ENCODE peak calls at places on chromosomes 13 and 19, in four cellular contexts. S is HepG2, J is K562, Z is H1. A is an unnamed sample.

GRCh38 chr19:37999309-38000213 is 92.6 kb downstream of the SIPA1L3 start:
- DNase-seq in Z (no peak), S (no peak), J (no peak), A (peak)

GRCh38 chr19:21264891-21265290 is 64.3 kb downstream of the ZNF708 start:
- DNase-seq in S (no peak), J (no peak), Z (no peak), A (no peak)

GRCh38 chr19:38478273-38478971 is 44.9 kb downstream of the RYR1 start:
- DNase-seq in J (peak), Z (no peak), S (peak), A (peak)

GRCh38 chr13:36839281-36839680 is 20.3 kb downstream of the RFXAP start:
- DNase-seq in J (no peak), S (no peak), Z (no peak), A (no peak)

GRCh38 chr19:35937345-35938281 is 1.4 kb downstream of the LRFN3 start:
- DNase-seq in Z (no peak), S (no peak), J (no peak), A (no peak)

GRCh38 chr13:33015791-33016323 is 366 bp upstream of the KL start:
- DNase-seq in S (no peak), Z (no peak), J (no peak), A (no peak)

GRCh38 chr19:55173717-55174409 is 6.2 kb downstream of the SYT5 start:
- DNase-seq in J (peak), S (peak), Z (no peak), A (peak)

GRCh38 chr13:60838581-60838980 is 441.6 kb downstream of the TDRD3 start:
- DNase-seq in Z (no peak), S (no peak), J (no peak), A (no peak)

GRCh38 chr19:10701955-10702307 is 692 bp downstream of the QTRT1 start:
- DNase-seq in Z (no peak), J (peak), S (peak), A (no peak)

GRCh38 chr13:95231393-95231792 is 69.9 kb downstream of the ABCC4 start:
- DNase-seq in J (no peak), Z (no peak), S (no peak), A (no peak)

GRCh38 chr19:29704562-29705558 is 10.2 kb downstream of the C19orf12 start:
- DNase-seq in J (no peak), Z (no peak), S (no peak), A (no peak)

GRCh38 chr19:898663-899062 is 5.4 kb downstream of the RNU6-9 start:
- DNase-seq in S (no peak), J (no peak), Z (no peak), A (no peak)

GRCh38 chr13:98390086-98390697 is 186.7 kb downstream of the STK24 start:
- DNase-seq in Z (no peak), S (no peak), J (no peak), A (no peak)

GRCh38 chr13:32282096-32282711 is 33.0 kb downstream of the ZAR1L start:
- DNase-seq in Z (no peak), S (no peak), J (no peak), A (no peak)

GRCh38 chr19:46721269-46722003 is 4.5 kb upstream of the PRKD2 start:
- DNase-seq in Z (no peak), J (peak), S (peak), A (no peak)

GRCh38 chr19:34135401-34135800 is 36.9 kb upstream of the LSM14A start:
- DNase-seq in Z (no peak), J (no peak), S (no peak), A (no peak)

GRCh38 chr13:39056018-39056417 is 17.8 kb downstream of the NHLRC3 start:
- DNase-seq in Z (no peak), S (no peak), J (no peak), A (no peak)

GRCh38 chr19:38831142-38831605 is 420 bp downstream of the ECH1 start:
- DNase-seq in Z (no peak), J (no peak), S (peak), A (peak)

GRCh38 chr13:44379885-44380284 is 6.3 kb downstream of the SERP2 start:
- DNase-seq in Z (no peak), S (no peak), J (no peak), A (no peak)

GRCh38 chr19:56983148-56983547 is 136.6 kb upstream of the USP29 start:
- DNase-seq in S (no peak), J (no peak), Z (no peak), A (no peak)

GRCh38 chr19:52626915-52627314 is 11.2 kb downstream of the ZNF83 start:
- DNase-seq in S (no peak), Z (no peak), J (peak), A (no peak)

GRCh38 chr13:60619461-60619860 is 222.4 kb downstream of the TDRD3 start:
- DNase-seq in Z (no peak), J (no peak), S (no peak), A (no peak)

GRCh38 chr13:59247166-59247565 is 916.6 kb downstream of the DIAPH3 start:
- DNase-seq in Z (no peak), S (no peak), J (no peak), A (no peak)

GRCh38 chr19:34319785-34320184 is 45.2 kb upstream of the GPI start:
- DNase-seq in J (no peak), Z (no peak), S (no peak), A (no peak)

GRCh38 chr13:112885782-112886268 is 83.2 kb upstream of the MCF2L start:
- DNase-seq in S (peak), J (peak), Z (peak), A (peak)

GRCh38 chr19:14434543-14435319 is 1.6 kb downstream of the PKN1 start:
- DNase-seq in Z (no peak), S (peak), J (peak), A (no peak)

GRCh38 chr13:31105856-31106255 is 55.8 kb downstream of the HSPH1 start:
- DNase-seq in S (no peak), J (no peak), Z (no peak), A (no peak)

GRCh38 chr19:54189020-54189667 is at the start of gene MBOAT7:
- DNase-seq in J (peak), Z (no peak), S (no peak), A (no peak)

GRCh38 chr19:48465215-48465614 is 4.0 kb upstream of the CYTH2 start:
- DNase-seq in Z (no peak), S (no peak), J (no peak), A (no peak)

GRCh38 chr13:100124265-100124664 is 35.4 kb downstream of the PCCA start:
- DNase-seq in Z (no peak), J (no peak), S (no peak), A (no peak)

GRCh38 chr13:27406178-27406939 is 18.1 kb upstream of the GTF3A start:
- DNase-seq in J (peak), S (peak), Z (no peak), A (peak)

GRCh38 chr13:52804202-52804641 is 44.2 kb downstream of the PCDH8 start:
- DNase-seq in S (no peak), Z (no peak), J (no peak), A (no peak)

GRCh38 chr13:75369986-75370385 is 112.0 kb downstream of the TBC1D4 start:
- DNase-seq in S (no peak), Z (no peak), J (no peak), A (no peak)

GRCh38 chr13:28355822-28356371 is 139.0 kb downstream of the FLT1 start:
- DNase-seq in Z (no peak), J (no peak), S (no peak), A (no peak)

GRCh38 chr19:51457351-51458013 is 772 bp downstream of the SIGLEC8 start:
- DNase-seq in S (no peak), Z (no peak), J (no peak), A (no peak)

GRCh38 chr19:51456541-51457290 is 1.5 kb downstream of the SIGLEC8 start:
- DNase-seq in Z (no peak), S (no peak), J (no peak), A (no peak)

GRCh38 chr19:51458051-51458645 is at the start of gene SIGLEC8:
- DNase-seq in Z (no peak), J (no peak), S (no peak), A (no peak)

GRCh38 chr19:51460164-51460992 is 2.1 kb upstream of the SIGLEC8 start:
- DNase-seq in J (peak), S (peak), Z (no peak), A (peak)

GRCh38 chr19:51458899-51459592 is 792 bp upstream of the SIGLEC8 start:
- DNase-seq in S (no peak), J (no peak), Z (no peak), A (no peak)
- TF ChIP-seq RNF2 in S (no peak), J (no peak), Z (no peak), A (no peak)

GRCh38 chr13:101417043-101417406 is 717 bp upstream of the NALCN start:
- DNase-seq in S (no peak), Z (no peak), J (no peak), A (peak)
- TF ChIP-seq RNF2 in S (no peak), Z (no peak), J (no peak), A (no peak)

DNA sequence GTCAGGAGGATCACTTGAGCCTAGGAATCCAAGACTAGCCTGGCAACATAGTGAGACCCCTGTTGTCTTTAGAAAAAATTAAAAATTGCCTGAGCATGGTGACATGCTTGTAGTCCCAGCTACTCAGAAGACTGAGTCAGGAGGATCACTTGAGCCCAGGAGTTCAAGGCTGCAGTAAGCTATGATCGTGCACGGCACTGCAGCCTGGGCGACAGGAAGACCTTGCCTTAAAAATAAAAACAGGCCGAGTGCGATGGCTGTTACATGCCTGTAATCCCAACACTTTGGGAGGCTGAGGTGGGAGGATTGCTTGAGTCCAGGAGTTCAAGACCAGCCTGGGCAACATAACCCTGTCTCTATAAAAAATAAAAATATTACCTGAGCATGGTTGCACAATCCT is 5.4 kb downstream of the HNRNPUL1 start:
- DNase-seq in J (no peak), S (no peak), Z (no peak), A (no peak)
- TF ChIP-seq RNF2 in J (no peak), S (no peak), Z (no peak), A (no peak)

DNA sequence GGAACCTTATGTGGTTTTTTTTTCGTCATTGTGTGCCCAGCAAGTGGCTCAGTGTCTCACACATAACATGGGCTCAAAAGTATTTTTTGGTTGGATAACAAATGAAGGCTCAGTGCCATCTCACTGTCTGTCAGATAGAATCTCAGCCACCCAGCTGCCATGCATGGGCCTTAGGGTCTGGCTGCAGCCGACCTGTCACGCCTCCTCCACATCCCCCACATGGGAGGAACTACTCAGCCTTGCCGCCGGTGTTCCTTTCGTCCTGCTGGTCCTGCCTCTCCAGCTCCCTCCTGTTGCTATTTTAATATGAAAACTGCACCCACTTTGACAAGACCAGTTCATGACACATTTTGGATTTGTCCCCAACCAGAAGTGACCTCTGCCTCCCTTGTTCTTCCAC is 121.2 kb downstream of the SHISA2 start:
- DNase-seq in J (no peak), S (no peak), Z (no peak), A (no peak)
- TF ChIP-seq RNF2 in J (no peak), S (no peak), Z (no peak), A (no peak)

GRCh38 chr19:50318438-50318837 is 10.7 kb downstream of the KCNC3 start:
- DNase-seq in Z (no peak), J (no peak), S (no peak), A (no peak)

GRCh38 chr19:50317115-50317514 is 12.1 kb downstream of the KCNC3 start:
- DNase-seq in Z (no peak), S (no peak), J (no peak), A (no peak)

GRCh38 chr19:50313812-50314536 is 15.2 kb downstream of the KCNC3 start:
- DNase-seq in S (no peak), Z (no peak), J (no peak), A (no peak)

GRCh38 chr19:50314724-50315700 is 14.2 kb downstream of the KCNC3 start:
- DNase-seq in Z (no peak), S (no peak), J (no peak), A (no peak)

DNA sequence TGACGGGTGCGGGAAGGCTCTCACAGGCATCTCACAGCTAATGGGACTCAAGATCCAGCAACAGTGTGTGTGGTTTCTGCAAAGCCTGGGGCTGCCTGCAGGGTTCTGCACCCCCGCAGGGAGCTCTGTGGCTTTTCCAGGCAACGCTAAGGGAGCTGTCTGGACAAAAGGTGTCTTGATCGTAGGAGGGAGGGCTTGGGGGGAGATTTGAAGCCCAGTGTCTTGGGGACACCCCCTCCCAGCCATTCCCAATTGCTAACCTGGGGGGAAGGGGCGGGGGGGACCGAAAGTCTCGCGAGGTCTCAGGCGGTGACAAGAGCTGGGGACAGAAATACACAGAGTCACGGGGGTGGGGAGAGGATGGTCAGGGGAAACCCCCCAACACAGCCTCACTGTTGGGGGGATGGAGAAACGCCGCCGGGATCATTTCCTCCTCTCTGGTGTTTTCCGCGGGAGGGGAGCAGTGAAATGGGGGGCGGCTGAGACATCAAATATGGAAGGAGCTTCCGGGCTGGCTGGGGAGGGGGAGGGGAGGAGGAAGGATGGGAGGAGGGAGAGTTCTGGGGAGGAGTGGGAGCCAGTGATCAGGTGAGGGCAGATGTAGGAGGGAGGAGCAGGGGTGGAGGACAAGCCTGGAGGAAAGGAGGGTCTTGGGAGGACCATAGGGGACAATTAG is 13.3 kb downstream of the KCNC3 start:
- DNase-seq in J (peak), S (no peak), Z (no peak), A (peak)
- TF ChIP-seq RNF2 in J (no peak), S (no peak), Z (no peak), A (no peak)